ENCODE peak calls at places on chromosome 4, in four cellular contexts. One of them, this sample, is unnamed.

GRCh38 chr4:25160714-25161598 is 707 bp upstream of the SEPSECS start:
- DNase-seq in HCT116: no peak
- DNase-seq in foreskin fibroblast: no peak
- DNase-seq in SK-N-DZ: no peak
- DNase-seq in this sample: no peak

GRCh38 chr4:78517050-78517652 is 34.4 kb upstream of the ANXA3 start:
- DNase-seq in SK-N-DZ: peak; percentile 25
- DNase-seq in foreskin fibroblast: peak; percentile 30
- DNase-seq in HCT116: no peak
- DNase-seq in this sample: no peak

GRCh38 chr4:66688674-66689073 is 856.6 kb downstream of the CENPC start:
- DNase-seq in HCT116: no peak
- DNase-seq in foreskin fibroblast: no peak
- DNase-seq in SK-N-DZ: peak; percentile 31
- DNase-seq in this sample: no peak

GRCh38 chr4:118904935-118905334 is 16.3 kb downstream of the SYNPO2 start:
- DNase-seq in SK-N-DZ: peak; percentile 67
- DNase-seq in HCT116: no peak
- DNase-seq in foreskin fibroblast: no peak
- DNase-seq in this sample: no peak

GRCh38 chr4:88610771-88611170 is 18.5 kb downstream of the HERC3 start:
- DNase-seq in HCT116: no peak
- DNase-seq in SK-N-DZ: no peak
- DNase-seq in foreskin fibroblast: peak; percentile 41
- DNase-seq in this sample: peak; percentile 65

GRCh38 chr4:142347241-142347640 is 498.9 kb downstream of the INPP4B start:
- DNase-seq in SK-N-DZ: no peak
- DNase-seq in HCT116: no peak
- DNase-seq in foreskin fibroblast: no peak
- DNase-seq in this sample: no peak

GRCh38 chr4:100348472-100348871 is 158.2 kb upstream of the DDIT4L start:
- DNase-seq in SK-N-DZ: no peak
- DNase-seq in HCT116: peak; percentile 88
- DNase-seq in foreskin fibroblast: peak; percentile 65
- DNase-seq in this sample: peak; percentile 72

GRCh38 chr4:76147454-76148141 is 599 bp downstream of the NUP54 start:
- DNase-seq in foreskin fibroblast: peak; percentile 62
- DNase-seq in SK-N-DZ: peak; percentile 73
- DNase-seq in HCT116: peak; percentile 75
- DNase-seq in this sample: peak; percentile 91

GRCh38 chr4:3226944-3227343 is 22.0 kb upstream of the MSANTD1 start:
- DNase-seq in SK-N-DZ: no peak
- DNase-seq in HCT116: no peak
- DNase-seq in foreskin fibroblast: no peak
- DNase-seq in this sample: no peak

GRCh38 chr4:137674066-137674465 is 141.8 kb upstream of the PCDH18 start:
- DNase-seq in SK-N-DZ: no peak
- DNase-seq in foreskin fibroblast: peak; percentile 51
- DNase-seq in HCT116: no peak
- DNase-seq in this sample: no peak

GRCh38 chr4:158020734-158021346 is 152.0 kb downstream of the GASK1B start:
- DNase-seq in SK-N-DZ: no peak
- DNase-seq in HCT116: peak; percentile 47
- DNase-seq in foreskin fibroblast: peak; percentile 81
- DNase-seq in this sample: peak; percentile 65

GRCh38 chr4:176767183-176767582 is 25.5 kb downstream of the VEGFC start:
- DNase-seq in SK-N-DZ: no peak
- DNase-seq in HCT116: no peak
- DNase-seq in foreskin fibroblast: no peak
- DNase-seq in this sample: no peak

This sample was measured in MG63.